ENCODE peak calls at places on chromosomes 4 and X, in nine cellular contexts. M is hepatocyte; O is right cardiac atrium; E is aorta; Z is IMR-90; U is body of pancreas; Y is psoas muscle; I is ovary; K is CD8-positive, alpha-beta memory T cell. F is an unnamed sample.

GRCh38 chr4:74428278-74428677 is 16.7 kb upstream of the AREG start:
- DNase-seq in Z (peak; percentile 11), M (no peak), Y (no peak), U (no peak), O (no peak), E (no peak), I (no peak), K (no peak), F (no peak)

GRCh38 chrX:45806410-45807121 is 605.9 kb upstream of the DIPK2B start:
- DNase-seq in Z (peak; percentile 92), K (peak; percentile 19), M (peak; percentile 24), I (no peak), E (no peak), Y (no peak), O (no peak), U (no peak), F (peak; percentile 32)

GRCh38 chr4:76459291-76459723 is 24.3 kb downstream of the SHROOM3 start:
- DNase-seq in M (peak; percentile 30), I (no peak), Z (peak; percentile 22), K (no peak), O (no peak), E (no peak), U (peak; percentile 18), Y (no peak), F (no peak)

GRCh38 chrX:77785746-77786548 is at the start of gene ATRX:
- DNase-seq in O (peak; percentile 69), Z (peak; percentile 79), K (peak; percentile 74), E (peak; percentile 85), I (peak; percentile 71), M (peak; percentile 85), Y (peak; percentile 80), U (peak; percentile 67), F (peak; percentile 84)

GRCh38 chrX:51459125-51459524 is 37.3 kb downstream of the NUDT11 start:
- DNase-seq in Y (no peak), U (no peak), I (no peak), E (no peak), O (no peak), M (peak; percentile 19), Z (peak; percentile 13), K (no peak), F (peak; percentile 62)

GRCh38 chr4:158930573-158930972 is 161.7 kb downstream of the FNIP2 start:
- DNase-seq in K (no peak), O (no peak), Y (no peak), Z (no peak), E (no peak), I (no peak), M (no peak), U (no peak), F (no peak)

GRCh38 chr4:8585721-8586161 is 5.5 kb downstream of the GPR78 start:
- DNase-seq in U (no peak), K (no peak), Y (peak; percentile 44), O (no peak), E (peak; percentile 57), Z (no peak), I (peak; percentile 16), M (no peak), F (no peak)

GRCh38 chr4:118351851-118352827 is 664 bp downstream of the PRSS12 start:
- DNase-seq in O (peak; percentile 8), K (no peak), E (no peak), Y (peak; percentile 56), I (peak; percentile 19), Z (peak; percentile 59), U (peak; percentile 74), M (peak; percentile 45), F (no peak)

GRCh38 chrX:106484233-106484632 is 127.5 kb upstream of the RADX start:
- DNase-seq in O (no peak), K (no peak), Z (no peak), I (no peak), E (no peak), U (no peak), M (no peak), Y (no peak), F (peak; percentile 36)

GRCh38 chr4:142420461-142421095 is 425.5 kb downstream of the INPP4B start:
- DNase-seq in K (no peak), Y (no peak), E (no peak), O (no peak), I (no peak), M (no peak), U (no peak), Z (no peak), F (no peak)

GRCh38 chrX:153992180-153992579 is 19.6 kb downstream of the TMEM187 start:
- DNase-seq in E (no peak), Y (no peak), I (no peak), K (no peak), Z (no peak), U (no peak), M (no peak), O (no peak), F (no peak)

GRCh38 chr4:24923550-24923949 is 10.7 kb upstream of the CCDC149 start:
- DNase-seq in K (no peak), U (no peak), I (no peak), M (no peak), O (no peak), E (no peak), Y (no peak), Z (no peak), F (no peak)
- H3K9me3 ChIP-seq in K (no peaks in the 10 kb centered on the region), U (peaks cover 4% of the 10 kb centered on the region), I (no peaks in the 10 kb centered on the region), M (no peaks in the 10 kb centered on the region), O (no peaks in the 10 kb centered on the region), E (peaks cover 7% of the 10 kb centered on the region), Y (peaks cover 4% of the 10 kb centered on the region), Z (peaks cover 6% of the 10 kb centered on the region), F (no peaks in the 10 kb centered on the region)

GRCh38 chr4:92634891-92635290 is 331.1 kb downstream of the GRID2 start:
- DNase-seq in Y (no peak), Z (no peak), K (no peak), I (no peak), M (no peak), E (no peak), O (no peak), U (no peak), F (no peak)

GRCh38 chr4:92641409-92641808 is 337.6 kb downstream of the GRID2 start:
- DNase-seq in E (no peak), Z (no peak), I (no peak), O (no peak), Y (no peak), U (no peak), K (no peak), M (no peak), F (no peak)

DNA sequence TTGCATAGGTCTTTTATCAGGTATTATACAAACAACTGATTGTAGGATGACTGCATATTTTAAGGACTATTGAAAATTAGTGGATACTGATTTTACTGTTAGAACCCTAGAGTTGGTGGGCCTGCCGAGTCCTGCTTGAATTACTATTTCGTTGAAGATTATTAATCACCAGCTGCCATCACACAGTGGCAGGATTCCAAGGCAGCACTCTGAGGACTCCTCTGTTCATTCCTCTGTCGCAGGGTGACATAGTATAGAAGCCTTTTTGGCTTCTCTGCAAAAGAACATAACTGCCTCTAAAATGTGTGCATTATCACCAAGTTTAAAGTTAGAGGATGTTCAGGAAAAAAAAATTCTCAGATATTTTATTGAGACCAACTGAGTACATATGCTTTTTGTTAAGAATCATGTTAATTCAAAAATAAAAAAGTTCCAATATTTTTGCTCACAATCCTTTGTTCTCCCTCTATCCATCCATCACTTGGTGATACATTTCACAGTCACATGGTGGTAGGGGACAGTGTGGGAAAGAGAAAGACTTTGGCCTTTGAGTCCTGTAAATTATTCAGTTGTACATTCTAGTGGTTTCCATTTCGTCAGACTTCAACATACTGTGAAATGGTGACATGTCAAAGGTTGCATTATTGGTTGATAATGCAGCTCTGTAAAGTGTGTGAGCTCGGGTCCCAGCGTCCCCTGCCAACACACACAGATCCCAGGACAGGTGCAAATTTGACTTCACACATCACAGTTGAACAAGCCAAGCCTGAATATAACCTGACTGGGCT is 332.5 kb downstream of the GRID2 start:
- DNase-seq in I (no peak), E (no peak), Z (no peak), Y (no peak), M (no peak), O (no peak), K (no peak), U (no peak), F (no peak)
- H3K27ac ChIP-seq in I (no peak overlapping the region), E (no peak overlapping the region), Z (no peak overlapping the region), Y (no peak overlapping the region), M (no peak overlapping the region), O (no peak overlapping the region), K (no peak overlapping the region), U (no peak overlapping the region), F (no peak overlapping the region)

DNA sequence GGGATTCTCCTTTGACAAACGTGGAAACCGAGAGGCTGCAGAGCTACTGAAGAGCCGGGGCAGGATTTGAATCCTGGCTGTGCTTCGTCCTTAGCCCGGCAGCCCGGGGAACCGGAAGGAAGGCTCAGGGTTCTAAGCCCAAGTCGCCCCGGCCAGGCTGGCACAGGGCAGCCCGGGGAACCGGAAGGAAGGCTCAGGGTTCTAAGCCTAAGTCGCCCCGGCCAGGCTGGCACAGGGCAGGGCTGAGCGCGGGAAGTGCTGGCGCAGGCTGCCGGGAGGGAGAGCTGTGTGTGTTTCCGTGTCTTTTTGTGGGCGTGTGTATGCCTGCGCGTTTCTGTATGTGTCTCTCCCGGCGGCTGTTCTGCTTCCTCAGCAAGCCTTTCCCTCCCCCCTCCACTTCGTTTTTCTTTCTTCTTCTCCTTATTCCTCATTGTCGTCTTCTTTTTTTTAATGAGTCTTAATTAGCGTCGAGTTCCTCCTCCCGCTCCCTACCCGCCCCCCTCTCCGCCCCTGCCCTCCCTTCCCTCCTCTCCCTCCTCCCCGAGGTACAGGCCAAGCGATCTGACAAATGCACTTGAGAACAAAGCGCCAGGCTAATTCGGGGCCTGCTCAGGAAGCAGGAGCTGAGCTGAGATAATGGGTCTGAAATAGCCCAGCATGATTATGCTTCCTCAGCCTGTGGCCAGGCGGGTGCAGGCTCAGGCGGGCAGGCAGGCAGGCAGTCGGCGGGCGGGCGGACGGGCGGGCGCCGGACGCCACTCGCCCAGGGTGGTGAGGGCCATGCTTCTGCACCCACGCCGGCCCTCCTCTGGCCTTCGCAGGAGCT is 65.9 kb downstream of the EFNB1 start:
- DNase-seq in Z (peak; percentile 18), E (peak; percentile 88), M (peak; percentile 60), O (peak; percentile 64), U (peak; percentile 24), Y (peak; percentile 79), I (peak; percentile 44), K (no peak), F (peak; percentile 24)
- H3K4me3 ChIP-seq in Z (no peak overlapping the region), E (no peak overlapping the region), M (no peak overlapping the region), O (peak overlapping the region; percentile 12), U (no peak overlapping the region), Y (peak overlapping the region; percentile 50), I (peak overlapping the region; percentile 14), K (no peak overlapping the region), F (no peak overlapping the region)

DNA sequence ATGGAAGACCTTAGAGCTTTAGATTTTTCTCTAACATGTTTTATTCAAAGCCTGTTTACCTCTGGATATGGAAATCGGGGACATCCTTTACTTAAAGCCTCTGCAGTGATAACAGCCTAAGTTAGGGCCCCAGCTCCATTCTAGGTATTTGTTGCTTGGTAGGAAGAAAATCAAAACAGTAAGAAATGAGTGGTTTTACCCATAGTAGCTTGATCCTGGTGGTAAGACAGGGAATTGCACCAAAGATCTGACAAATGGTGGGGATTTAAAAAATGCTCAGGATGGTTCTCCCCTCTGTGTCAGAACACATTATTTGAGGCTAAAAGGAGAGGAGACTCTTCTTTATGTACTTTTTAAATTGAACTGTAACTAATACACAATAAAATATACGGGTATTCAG is 52.4 kb downstream of the AFF2 start:
- DNase-seq in K (no peak), Z (no peak), I (no peak), U (no peak), E (no peak), M (no peak), O (no peak), Y (no peak), F (no peak)
- H3K9me3 ChIP-seq in K (no peaks in the 10 kb centered on the region), Z (peaks cover 2% of the 10 kb centered on the region), I (no peaks in the 10 kb centered on the region), U (no peaks in the 10 kb centered on the region), E (no peaks in the 10 kb centered on the region), M (no peaks in the 10 kb centered on the region), O (no peaks in the 10 kb centered on the region), Y (no peaks in the 10 kb centered on the region), F (no peaks in the 10 kb centered on the region)

F was measured in CD4-positive, CD25-positive, alpha-beta regulatory T cell.